ENCODE peak calls at places on chromosomes 4 and X, in six cellular contexts. I is A549, R is K562, J is GM12878, M is endothelial cell of umbilical vein, U is HepG2. K is an unnamed sample.

GRCh38 chrX:57104921-57105398 is 16.4 kb downstream of the SPIN2B start:
- DNase-seq in R (no peak), M (no peak), J (no peak), I (no peak), U (no peak), K (no peak)

GRCh38 chr4:121053601-121054143 is 18.7 kb downstream of the NDNF start:
- DNase-seq in I (no peak), U (no peak), R (no peak), J (no peak), M (no peak), K (no peak)

GRCh38 chrX:35104626-35105025 is 162.0 kb downstream of the FAM47B start:
- DNase-seq in U (no peak), R (no peak), M (no peak), J (no peak), I (no peak), K (no peak)

GRCh38 chr4:72954811-72955210 is 114.7 kb downstream of the COX18 start:
- DNase-seq in R (no peak), U (no peak), I (no peak), J (no peak), M (no peak), K (no peak)

GRCh38 chrX:102599950-102600579 is 750 bp downstream of the ARMCX5 start:
- DNase-seq in R (no peak), I (no peak), U (no peak), M (peak; percentile 59), J (no peak), K (no peak)

GRCh38 chrX:101677028-101677427 is 17.4 kb upstream of the ARMCX2 start:
- DNase-seq in R (no peak), M (no peak), U (no peak), I (no peak), J (no peak), K (no peak)

GRCh38 chr4:73859614-73860088 is 6.6 kb downstream of the PF4V1 start:
- DNase-seq in R (no peak), U (no peak), I (no peak), M (no peak), J (no peak), K (no peak)

GRCh38 chrX:40153335-40154221 is 55.8 kb upstream of the BCOR start:
- DNase-seq in R (peak; percentile 67), I (peak; percentile 35), M (no peak), J (no peak), U (no peak), K (peak; percentile 92)

GRCh38 chr4:144820706-144821105 is 174.8 kb downstream of the HHIP start:
- DNase-seq in M (no peak), R (no peak), J (no peak), I (no peak), U (no peak), K (no peak)

GRCh38 chr4:14568356-14568755 is 433.9 kb upstream of the CPEB2 start:
- DNase-seq in U (no peak), I (no peak), J (no peak), M (no peak), R (no peak), K (no peak)

GRCh38 chr4:38384962-38385285 is 279.1 kb upstream of the KLF3 start:
- DNase-seq in U (no peak), R (no peak), J (no peak), I (no peak), M (no peak), K (no peak)

GRCh38 chr4:31259119-31259518 is 539.0 kb downstream of the PCDH7 start:
- DNase-seq in U (no peak), R (no peak), M (no peak), I (no peak), J (no peak), K (no peak)

GRCh38 chr4:82825425-82825824 is 26.8 kb upstream of the SCD5 start:
- DNase-seq in M (no peak), R (no peak), U (no peak), I (no peak), J (no peak), K (no peak)

GRCh38 chr4:92234393-92235176 is 69.2 kb upstream of the GRID2 start:
- DNase-seq in M (peak; percentile 83), R (no peak), J (no peak), I (no peak), U (peak; percentile 39), K (no peak)

GRCh38 chr4:143241892-143242291 is 57.2 kb downstream of the USP38 start:
- DNase-seq in I (no peak), R (no peak), U (peak; percentile 24), J (no peak), M (no peak), K (peak; percentile 7)

GRCh38 chr4:153790962-153791551 is 2.2 kb upstream of the SFRP2 start:
- DNase-seq in M (no peak), I (no peak), U (no peak), J (no peak), R (no peak), K (no peak)

GRCh38 chr4:73832651-73833237 is 3.7 kb upstream of the CXCL6 start:
- DNase-seq in M (no peak), U (no peak), I (no peak), J (no peak), R (peak; percentile 55), K (peak; percentile 31)

GRCh38 chr4:85402371-85402770 is 72.6 kb upstream of the ARHGAP24 start:
- DNase-seq in U (no peak), R (no peak), M (no peak), J (no peak), I (no peak), K (no peak)

GRCh38 chr4:98508825-98509539 is 149.4 kb downstream of the TSPAN5 start:
- DNase-seq in M (no peak), U (no peak), R (no peak), I (no peak), J (no peak), K (no peak)

GRCh38 chr4:87188063-87188462 is 32.4 kb downstream of the KLHL8 start:
- DNase-seq in J (no peak), I (no peak), R (no peak), U (no peak), M (no peak), K (no peak)

GRCh38 chr4:154743683-154744340 is at the start of gene LRAT:
- DNase-seq in M (no peak), U (no peak), I (peak; percentile 69), R (peak; percentile 50), J (no peak), K (no peak)

GRCh38 chr4:108370291-108370690 is 201.6 kb upstream of the LEF1 start:
- DNase-seq in R (no peak), U (no peak), J (no peak), I (no peak), M (no peak), K (no peak)

GRCh38 chr4:6769138-6769983 is 13.2 kb upstream of the KIAA0232 start:
- DNase-seq in M (no peak), R (no peak), I (no peak), U (no peak), J (no peak), K (no peak)

GRCh38 chr4:82898322-82899243 is 2.0 kb upstream of the THAP9 start:
- DNase-seq in I (peak; percentile 10), U (no peak), M (peak; percentile 83), J (no peak), R (no peak), K (peak; percentile 49)

DNA sequence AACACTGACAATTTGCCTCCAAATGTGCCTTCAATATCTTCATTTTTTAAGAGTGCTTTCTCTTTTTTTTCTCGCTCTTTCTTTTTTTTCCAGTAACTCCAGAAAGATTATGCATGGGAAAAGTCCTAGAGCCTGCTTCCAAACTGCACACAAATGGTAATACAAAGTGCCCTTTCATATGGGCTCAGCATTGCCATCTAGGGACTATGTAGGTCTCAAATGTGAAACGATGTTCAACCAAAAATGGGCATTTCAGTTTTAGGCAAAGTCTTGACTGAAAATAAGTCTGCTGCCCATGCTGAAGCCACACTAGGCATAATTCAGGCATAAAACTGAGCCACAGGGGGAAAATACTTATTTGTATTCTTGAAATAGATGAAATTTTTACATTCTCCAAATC is 65.6 kb downstream of the SYNPO2 start:
- DNase-seq in J (no peak), I (no peak), M (peak; percentile 32), R (no peak), U (no peak), K (peak; percentile 67)
- TF ChIP-seq CTCF in J (peak; percentile 14), I (peak; percentile 21), M (peak; percentile 15), R (no peak), U (peak; percentile 36), K (peak; percentile 57)

GRCh38 chr4:113472864-113473263 is 288.7 kb downstream of the CAMK2D start:
- DNase-seq in M (no peak), R (no peak), J (no peak), U (no peak), I (no peak), K (no peak)

GRCh38 chr4:113478032-113478431 is 283.5 kb downstream of the CAMK2D start:
- DNase-seq in U (no peak), R (no peak), I (no peak), M (no peak), J (no peak), K (no peak)

GRCh38 chr4:113471141-113471860 is 290.2 kb downstream of the CAMK2D start:
- DNase-seq in I (no peak), R (no peak), J (no peak), U (no peak), M (no peak), K (no peak)

GRCh38 chr4:113476800-113477199 is 284.7 kb downstream of the CAMK2D start:
- DNase-seq in M (no peak), U (no peak), I (no peak), R (no peak), J (no peak), K (no peak)

DNA sequence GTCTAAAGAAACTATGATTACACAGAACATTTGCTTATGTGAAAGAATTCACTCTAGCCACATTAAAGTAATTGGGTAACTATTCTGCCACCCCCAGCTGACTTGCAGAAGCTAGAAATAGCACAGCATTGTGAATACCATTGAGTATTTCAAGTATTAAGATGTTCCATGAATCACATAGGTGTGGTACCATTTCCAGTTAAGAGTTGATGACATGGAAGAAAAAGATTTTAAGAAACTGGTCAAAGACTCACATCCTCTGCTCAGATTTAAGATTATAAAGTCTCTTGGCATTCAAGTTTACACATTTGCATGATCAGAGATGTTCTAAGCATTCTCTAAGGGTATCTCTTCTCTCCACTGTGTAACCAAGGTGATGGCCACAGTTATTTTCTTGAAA is 287.5 kb downstream of the CAMK2D start:
- DNase-seq in U (no peak), I (no peak), M (no peak), R (no peak), J (no peak), K (no peak)
- TF ChIP-seq MYC in U (no peak), I (no peak), M (no peak), R (no peak), J (no peak), K (no peak)

GRCh38 chr4:180565856-180566431 is 1677.3 kb upstream of the TENM3 start:
- DNase-seq in I (no peak), M (no peak), U (no peak), R (no peak), J (no peak), K (no peak)
- H3K4me3 ChIP-seq in I (no peak overlapping the region), M (no peak overlapping the region), U (no peak overlapping the region), R (no peak overlapping the region), J (no peak overlapping the region), K (no peak overlapping the region)

GRCh38 chrX:47193475-47194241 is at the start of gene UBA1:
- DNase-seq in I (peak; percentile 88), M (peak; percentile 95), U (peak; percentile 90), J (peak; percentile 97), R (peak; percentile 86), K (peak; percentile 96)
- TF ChIP-seq CTCF in I (peak; percentile 78), M (peak; percentile 49), U (peak; percentile 90), J (peak; percentile 90), R (peak; percentile 89), K (peak; percentile 53)

GRCh38 chr4:3337811-3338210 is 45.0 kb downstream of the RGS12 start:
- DNase-seq in R (no peak), M (peak; percentile 51), I (no peak), U (no peak), J (no peak), K (no peak)
- TF ChIP-seq MYC in R (no peak), M (no peak), I (no peak), U (no peak), J (no peak), K (no peak)

K was measured in NB4.